ENCODE peak calls at places on chromosomes 12 and 14, in four cellular contexts. U is body of pancreas, E is K562, H is fibroblast of lung. Q is an unnamed sample. For H3K4me1 and H3K9me3, the result is how much of the 10 kb centered on the place peaks cover.

GRCh38 chr12:45708363-45708762 is 21.1 kb upstream of the ARID2 start:
- DNase-seq in U (no peak), E (no peak), H (no peak), Q (peak)

GRCh38 chr12:63787306-63787705 is 7.6 kb downstream of the RXYLT1 start:
- DNase-seq in U (no peak), E (no peak), H (no peak), Q (no peak)

GRCh38 chr12:24780969-24781368 is 167.9 kb downstream of the BCAT1 start:
- DNase-seq in U (no peak), E (no peak), H (peak), Q (no peak)

GRCh38 chr12:38911611-38912010 is 6.2 kb upstream of the CPNE8 start:
- DNase-seq in U (no peak), E (no peak), H (no peak), Q (no peak)

GRCh38 chr12:81377771-81378170 is 299.9 kb downstream of the ACSS3 start:
- DNase-seq in U (no peak), E (no peak), H (no peak), Q (no peak)

GRCh38 chr12:23525450-23526072 is 423.9 kb downstream of the SOX5 start:
- DNase-seq in U (no peak), E (no peak), H (no peak), Q (no peak)

GRCh38 chr12:24496755-24497154 is 452.1 kb downstream of the BCAT1 start:
- DNase-seq in U (no peak), E (no peak), H (peak), Q (no peak)

GRCh38 chr12:53381739-53382630 is 2.0 kb downstream of the SP1 start:
- DNase-seq in U (peak), E (peak), H (peak), Q (peak)

GRCh38 chr12:10861366-10861765 is 12.1 kb upstream of the PRR4 start:
- DNase-seq in U (no peak), E (no peak), H (peak), Q (no peak)

GRCh38 chr14:97902630-97903029 is 1105.4 kb downstream of the VRK1 start:
- DNase-seq in U (no peak), E (no peak), H (no peak), Q (no peak)

DNA sequence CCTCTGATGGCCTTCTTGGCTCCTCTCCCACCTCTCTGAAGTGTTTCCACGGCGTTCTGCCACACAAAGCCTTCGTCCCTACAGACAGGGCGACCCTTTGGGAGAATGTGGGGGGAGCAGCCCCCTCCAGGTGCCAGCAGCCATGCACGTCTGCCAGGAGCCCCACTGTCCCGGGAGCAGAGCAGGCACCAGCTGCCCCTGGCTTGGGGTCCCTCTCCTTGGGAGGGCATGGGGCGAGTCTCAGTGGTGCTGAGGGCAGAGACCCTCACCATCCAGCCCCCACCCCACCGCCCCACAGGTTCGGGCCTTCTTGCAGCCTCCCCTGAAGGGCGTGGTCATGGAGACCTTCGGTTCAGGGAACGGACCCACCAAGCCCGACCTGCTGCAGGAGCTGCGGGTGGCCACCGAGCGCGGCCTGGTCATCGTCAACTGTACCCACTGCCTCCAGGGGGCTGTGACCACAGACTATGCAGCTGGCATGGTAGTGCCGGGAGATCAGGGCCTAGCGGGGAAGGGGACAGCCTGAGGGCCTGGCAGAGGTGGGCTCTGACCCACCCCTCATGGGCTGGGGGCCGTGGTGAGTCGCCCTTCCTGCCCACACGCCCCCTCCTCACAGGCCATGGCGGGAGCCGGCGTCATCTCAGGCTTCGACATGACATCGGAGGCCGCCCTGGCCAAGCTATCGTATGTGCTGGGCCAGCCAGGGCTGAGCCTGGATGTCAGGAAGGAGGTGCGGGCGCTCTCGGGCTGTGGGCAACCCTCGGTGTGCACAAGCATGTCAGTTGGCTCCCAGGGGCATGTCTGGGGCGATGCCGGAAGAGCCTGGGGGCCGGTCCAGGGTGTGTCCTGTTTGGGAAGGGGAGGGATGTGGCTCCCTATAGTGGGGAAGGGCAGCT is 18.8 kb downstream of the ASPG start:
- DNase-seq in U (peak), E (no peak), H (no peak), Q (no peak)
- H3K4me1 ChIP-seq in U (under half), E (under half), H (under half), Q (under half)

GRCh38 chr12:94265521-94265920 is 117.1 kb downstream of the PLXNC1 start:
- DNase-seq in U (no peak), E (no peak), H (no peak), Q (no peak)
- H3K27ac ChIP-seq in U (no peak), E (no peak), H (no peak), Q (no peak)

GRCh38 chr12:79553863-79554574 is 136.7 kb downstream of the PAWR start:
- DNase-seq in U (no peak), E (no peak), H (no peak), Q (no peak)
- H3K9me3 ChIP-seq in U (under half), E (under half), H (under half), Q (under half)

DNA sequence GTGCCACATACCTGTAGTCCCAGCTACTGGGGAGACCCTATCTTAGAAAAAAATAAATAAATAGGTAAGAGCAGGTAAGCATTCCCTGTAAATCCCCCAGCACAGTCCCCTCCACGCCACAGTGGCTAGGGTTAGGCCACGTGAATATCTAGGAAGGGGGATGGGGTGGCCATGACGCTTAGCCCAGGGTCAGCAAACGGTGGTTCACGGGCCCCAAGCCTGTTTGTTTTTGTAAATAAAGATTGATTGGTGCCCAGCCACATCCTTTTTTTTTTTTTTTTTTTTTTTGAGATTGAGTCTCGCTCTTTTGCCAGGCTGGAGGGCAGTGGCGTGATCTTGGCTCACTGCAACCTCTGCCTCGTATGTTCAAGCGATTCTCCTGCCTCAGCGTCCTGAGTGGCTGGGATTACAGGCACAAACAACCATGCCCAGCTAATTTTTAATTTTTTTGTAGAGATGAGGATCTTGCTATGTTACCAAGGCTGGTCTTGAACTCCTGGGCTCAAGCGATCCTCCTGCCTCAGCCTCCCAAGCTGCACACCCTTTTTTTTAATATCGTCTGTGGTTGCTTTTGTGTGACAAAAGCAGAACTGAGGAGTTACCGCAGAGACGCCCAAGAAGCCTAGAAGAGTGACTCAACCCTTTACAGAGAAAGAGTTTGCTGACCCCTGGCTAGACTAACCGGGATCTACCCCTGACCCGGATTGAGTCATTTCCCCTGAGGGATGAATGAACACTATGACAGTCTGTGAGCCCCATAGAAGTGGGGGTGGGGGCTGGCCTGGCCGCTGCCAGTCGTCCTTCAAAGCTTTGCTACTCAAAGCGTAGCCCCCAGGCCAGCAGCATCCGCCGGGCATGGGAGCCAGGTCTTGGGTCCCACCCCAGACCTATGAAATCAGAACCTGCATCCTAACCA is 113.7 kb upstream of the NCOR2 start:
- DNase-seq in U (no peak), E (peak), H (peak), Q (peak)
- H3K4me1 ChIP-seq in U (under half), E (under half), H (under half), Q (under half)

GRCh38 chr12:52023182-52023975 is 16.6 kb downstream of the TAMALIN start:
- DNase-seq in U (peak), E (peak), H (peak), Q (peak)

GRCh38 chr12:52026267-52026666 is 19.5 kb downstream of the TAMALIN start:
- DNase-seq in U (no peak), E (no peak), H (no peak), Q (no peak)

GRCh38 chr12:52022841-52023181 is 16.1 kb downstream of the TAMALIN start:
- DNase-seq in U (peak), E (peak), H (no peak), Q (no peak)

GRCh38 chr12:52025301-52026172 is 18.8 kb downstream of the TAMALIN start:
- DNase-seq in U (peak), E (peak), H (peak), Q (peak)

DNA sequence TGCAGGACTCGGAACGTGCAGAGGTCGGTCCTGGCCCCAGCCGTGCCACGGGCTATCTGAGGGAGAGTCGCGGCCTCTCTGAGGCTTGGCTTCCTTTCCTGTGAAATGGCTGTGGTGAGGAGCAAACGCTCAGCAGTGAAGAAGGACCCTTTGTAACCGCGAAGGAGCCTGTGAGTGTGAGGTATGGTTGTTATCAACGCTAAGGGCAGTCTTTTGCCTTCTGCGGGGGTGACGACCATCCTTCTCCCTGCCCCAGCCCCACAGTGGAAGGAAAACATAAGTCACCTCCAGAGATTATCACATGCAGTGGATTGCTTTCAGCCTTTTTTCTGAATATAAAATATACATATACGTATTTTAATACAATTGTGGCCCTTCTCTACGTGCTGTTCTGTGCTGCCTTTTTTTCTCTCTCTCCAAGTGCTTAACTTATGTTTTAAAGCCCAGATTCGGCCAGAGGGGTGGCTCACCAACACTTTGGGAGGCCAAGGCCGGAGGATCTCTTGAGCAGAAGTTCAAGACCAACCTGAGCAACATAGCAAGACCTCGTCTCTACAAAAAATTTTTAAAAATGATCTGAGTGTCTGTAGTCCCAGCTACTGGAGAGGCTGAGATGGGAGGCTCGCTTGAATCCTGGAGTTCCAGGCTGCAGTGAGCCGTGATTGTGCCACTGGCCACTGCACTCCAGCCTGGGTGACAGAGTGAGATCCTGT is 17.4 kb downstream of the TAMALIN start:
- DNase-seq in U (no peak), E (peak), H (no peak), Q (no peak)
- H3K27ac ChIP-seq in U (peak), E (no peak), H (no peak), Q (peak)

GRCh38 chr12:46855760-46856159 is 30.0 kb upstream of the SLC38A4 start:
- DNase-seq in U (no peak), E (no peak), H (no peak), Q (no peak)
- H3K9me3 ChIP-seq in U (under half), E (under half), H (under half), Q (under half)

DNA sequence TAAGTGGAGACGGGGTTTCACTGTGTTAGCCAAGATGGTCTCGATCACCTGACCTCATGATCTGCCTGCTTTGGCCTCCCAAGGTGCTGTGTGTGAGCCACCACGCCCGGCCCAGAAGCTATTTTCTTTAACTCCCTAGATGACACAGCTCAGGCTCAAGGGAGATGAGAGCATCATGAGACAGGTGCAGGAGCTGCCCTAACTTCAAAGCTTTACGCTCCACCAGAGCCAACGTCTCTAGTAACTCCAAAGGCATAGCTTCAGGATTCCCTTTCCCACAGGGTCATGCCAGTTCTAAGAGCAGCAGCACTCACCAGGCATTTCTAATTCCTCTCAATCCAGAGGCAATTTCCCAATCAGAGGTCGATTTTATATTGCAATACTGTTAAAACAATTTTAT is 21.0 kb downstream of the NDUFA12 start:
- DNase-seq in U (no peak), E (no peak), H (no peak), Q (no peak)
- H3K4me1 ChIP-seq in U (under half), E (under half), H (under half), Q (under half)

Q was measured in small intestine.